ENCODE peak calls at places on chromosomes 12 and 14, in nine cellular contexts. V is MCF 10A; H is dorsolateral prefrontal cortex; G is stimulated activated naive CD8-positive, alpha-beta T cell treated with anti-CD3 and anti-CD28 coated beads, Interleukin-15, Interleukin-2, amounts not matched to agents 100 U/mL and 50 U/mL, for 24 hours; Q is psoas muscle; Z is mucosa of descending colon; K is ACHN; B is breast epithelium; Y is left lobe of liver. S is an unnamed sample.

GRCh38 chr12:44497044-44497443 is 379.1 kb downstream of the NELL2 start:
- DNase-seq in V (peak; percentile 6), H (no peak), G (no peak), Q (no peak), Z (no peak), K (no peak), B (no peak), Y (no peak), S (no peak)

GRCh38 chr14:43503508-43503907 is 1003.6 kb downstream of the FSCB start:
- DNase-seq in V (peak; percentile 21), H (no peak), G (no peak), Q (no peak), Z (no peak), K (peak; percentile 19), B (no peak), Y (no peak), S (no peak)

GRCh38 chr14:64971890-64972785 is at the start of gene RAB15:
- DNase-seq in V (no peak), H (no peak), G (peak; percentile 46), Q (peak; percentile 59), Z (peak; percentile 68), K (peak; percentile 39), B (peak; percentile 48), Y (peak; percentile 53), S (peak; percentile 29)

GRCh38 chr14:54370323-54371125 is 26.3 kb upstream of the CDKN3 start:
- DNase-seq in V (no peak), H (no peak), G (no peak), Q (no peak), Z (no peak), K (no peak), B (no peak), Y (no peak), S (no peak)

GRCh38 chr14:50835280-50835679 is 4.3 kb upstream of the NIN start:
- DNase-seq in V (no peak), H (no peak), G (no peak), Q (no peak), Z (no peak), K (no peak), B (no peak), Y (no peak), S (no peak)

GRCh38 chr12:88925370-88925915 is 345.2 kb upstream of the KITLG start:
- DNase-seq in V (no peak), H (no peak), G (no peak), Q (no peak), Z (no peak), K (no peak), B (no peak), Y (no peak), S (no peak)

GRCh38 chr12:84912191-84913142 is at the start of gene SLC6A15:
- DNase-seq in V (peak; percentile 88), H (peak; percentile 91), G (peak; percentile 10), Q (peak; percentile 53), Z (peak; percentile 35), K (peak; percentile 94), B (peak; percentile 51), Y (no peak), S (peak; percentile 87)

GRCh38 chr14:61616524-61617185 is 78.7 kb upstream of the HIF1A start:
- DNase-seq in V (peak; percentile 45), H (no peak), G (no peak), Q (no peak), Z (no peak), K (peak; percentile 49), B (no peak), Y (no peak), S (no peak)

GRCh38 chr12:74890237-74890599 is 319.4 kb downstream of the KCNC2 start:
- DNase-seq in V (peak; percentile 82), H (no peak), G (no peak), Q (no peak), Z (no peak), K (peak; percentile 96), B (no peak), Y (no peak), S (no peak)

GRCh38 chr12:114684098-114684869 is at the start of gene TBX3:
- DNase-seq in V (peak; percentile 99), H (peak; percentile 39), G (peak; percentile 63), Q (peak; percentile 97), Z (peak; percentile 94), K (peak; percentile 94), B (peak; percentile 97), Y (peak; percentile 96), S (peak; percentile 8)

GRCh38 chr14:92644166-92644565 is 104.3 kb downstream of the LGMN start:
- DNase-seq in V (peak; percentile 87), H (no peak), G (no peak), Q (no peak), Z (no peak), K (no peak), B (no peak), Y (no peak), S (no peak)

GRCh38 chr12:91077228-91077954 is 19.6 kb upstream of the KERA start:
- DNase-seq in V (no peak), H (no peak), G (no peak), Q (no peak), Z (no peak), K (no peak), B (no peak), Y (no peak), S (no peak)

GRCh38 chr14:41922014-41922413 is 315.3 kb downstream of the LRFN5 start:
- DNase-seq in V (no peak), H (no peak), G (no peak), Q (no peak), Z (no peak), K (no peak), B (no peak), Y (no peak), S (no peak)

GRCh38 chr12:89062996-89063395 is 289.3 kb downstream of the DUSP6 start:
- DNase-seq in V (no peak), H (no peak), G (no peak), Q (no peak), Z (no peak), K (peak; percentile 66), B (no peak), Y (no peak), S (no peak)

GRCh38 chr12:122793685-122794106 is 19.3 kb downstream of the CCDC62 start:
- DNase-seq in V (peak; percentile 64), H (no peak), G (no peak), Q (no peak), Z (no peak), K (peak; percentile 75), B (no peak), Y (no peak), S (no peak)

GRCh38 chr12:57803317-57803893 is 15.1 kb downstream of the AVIL start:
- DNase-seq in V (peak; percentile 61), H (peak; percentile 48), G (peak; percentile 34), Q (peak; percentile 55), Z (peak; percentile 65), K (peak; percentile 66), B (no peak), Y (peak; percentile 58), S (peak; percentile 26)

GRCh38 chr14:103021817-103022668 is 35.3 kb downstream of the CDC42BPB start:
- DNase-seq in V (no peak), H (no peak), G (no peak), Q (no peak), Z (no peak), K (no peak), B (peak; percentile 31), Y (no peak), S (no peak)

GRCh38 chr12:94763461-94763860 is 113.1 kb upstream of the TMCC3 start:
- DNase-seq in V (no peak), H (no peak), G (no peak), Q (no peak), Z (no peak), K (no peak), B (no peak), Y (no peak), S (no peak)

GRCh38 chr14:68322970-68323620 is 469.8 kb downstream of the ZFP36L1 start:
- DNase-seq in V (no peak), H (peak; percentile 15), G (no peak), Q (no peak), Z (no peak), K (no peak), B (no peak), Y (no peak), S (no peak)

GRCh38 chr14:30362369-30363218 is 196.4 kb upstream of the G2E3 start:
- DNase-seq in V (no peak), H (no peak), G (no peak), Q (no peak), Z (no peak), K (no peak), B (no peak), Y (no peak), S (no peak)

GRCh38 chr14:104390221-104390931 is 189.2 kb upstream of the C14orf180 start:
- DNase-seq in V (no peak), H (peak; percentile 3), G (no peak), Q (peak; percentile 50), Z (no peak), K (no peak), B (peak; percentile 34), Y (peak; percentile 33), S (no peak)

GRCh38 chr12:72872488-72872887 is 600.3 kb downstream of the TRHDE start:
- DNase-seq in V (no peak), H (no peak), G (no peak), Q (no peak), Z (no peak), K (no peak), B (no peak), Y (no peak), S (no peak)

GRCh38 chr14:98182385-98183055 is 1089.5 kb downstream of the BCL11B start:
- DNase-seq in V (peak; percentile 19), H (no peak), G (peak; percentile 76), Q (no peak), Z (no peak), K (no peak), B (no peak), Y (no peak), S (no peak)

GRCh38 chr12:94427520-94428381 is 31.9 kb downstream of the CEP83 start:
- DNase-seq in V (peak; percentile 65), H (no peak), G (no peak), Q (peak; percentile 51), Z (no peak), K (no peak), B (no peak), Y (no peak), S (no peak)

GRCh38 chr12:49410833-49411232 is 43.6 kb downstream of the SPATS2 start:
- DNase-seq in V (no peak), H (no peak), G (no peak), Q (no peak), Z (no peak), K (no peak), B (no peak), Y (no peak), S (no peak)

GRCh38 chr12:87336814-87337336 is 692.3 kb downstream of the C12orf50 start:
- DNase-seq in V (no peak), H (no peak), G (no peak), Q (no peak), Z (no peak), K (no peak), B (no peak), Y (no peak), S (no peak)

GRCh38 chr12:122394626-122395194 is 27.8 kb downstream of the CLIP1 start:
- DNase-seq in V (no peak), H (no peak), G (no peak), Q (peak; percentile 82), Z (no peak), K (no peak), B (no peak), Y (peak; percentile 65), S (no peak)

GRCh38 chr14:76109087-76109880 is 42.4 kb upstream of the GPATCH2L start:
- DNase-seq in V (peak; percentile 91), H (no peak), G (no peak), Q (peak; percentile 83), Z (no peak), K (no peak), B (no peak), Y (no peak), S (no peak)

GRCh38 chr14:77320238-77320935 is at the start of gene POMT2:
- DNase-seq in V (peak; percentile 93), H (peak; percentile 96), G (peak; percentile 94), Q (peak; percentile 96), Z (peak; percentile 96), K (peak; percentile 82), B (peak; percentile 97), Y (peak; percentile 94), S (peak; percentile 81)

GRCh38 chr12:91222746-91223145 is 40.1 kb upstream of the DCN start:
- DNase-seq in V (peak; percentile 42), H (no peak), G (no peak), Q (no peak), Z (no peak), K (no peak), B (no peak), Y (no peak), S (no peak)

GRCh38 chr14:61491224-61491623 is 169.8 kb downstream of the PRKCH start:
- DNase-seq in V (peak; percentile 53), H (no peak), G (no peak), Q (no peak), Z (no peak), K (no peak), B (no peak), Y (peak; percentile 69), S (no peak)